ENCODE peak calls at places on chromosomes 16 and 17, in seven cellular contexts. P is astrocyte, K is neural progenitor cell, J is H1, Q is hepatocyte, G is fibroblast of lung, S is endothelial cell of umbilical vein. U is an unnamed sample.
A peak's percentile ranks its signal among the peaks of the same experiment; 100 is the strongest.

GRCh38 chr17:44547625-44548297 is 9.5 kb upstream of the FZD2 start:
- DNase-seq in P (no peak), K (peak; percentile 72), J (no peak), Q (peak; percentile 68), G (peak; percentile 43), S (no peak), U (no peak)

GRCh38 chr17:75033346-75034235 is 13.2 kb downstream of the ATP5PD start:
- DNase-seq in P (peak; percentile 78), K (peak; percentile 95), J (peak; percentile 100), Q (peak; percentile 97), G (peak; percentile 90), S (peak; percentile 93), U (no peak)

GRCh38 chr16:890217-890616 is 80.6 kb downstream of the LMF1 start:
- DNase-seq in P (no peak), K (no peak), J (no peak), Q (no peak), G (no peak), S (no peak), U (no peak)

GRCh38 chr17:57599271-57600045 is 145.6 kb downstream of the CCDC182 start:
- DNase-seq in P (no peak), K (no peak), J (no peak), Q (no peak), G (no peak), S (no peak), U (no peak)

GRCh38 chr16:79362312-79362970 is 238.1 kb downstream of the MAF start:
- DNase-seq in P (no peak), K (no peak), J (no peak), Q (no peak), G (no peak), S (no peak), U (no peak)

GRCh38 chr17:10737168-10737622 is 7.4 kb upstream of the TMEM220 start:
- DNase-seq in P (peak; percentile 29), K (peak; percentile 70), J (peak; percentile 66), Q (peak; percentile 87), G (peak; percentile 67), S (peak; percentile 45), U (no peak)

GRCh38 chr16:16086653-16087446 is 136.4 kb downstream of the ABCC6 start:
- DNase-seq in P (no peak), K (no peak), J (no peak), Q (no peak), G (no peak), S (no peak), U (no peak)

GRCh38 chr16:67150833-67151396 is at the start of gene B3GNT9:
- DNase-seq in P (peak; percentile 65), K (peak; percentile 86), J (peak; percentile 88), Q (peak; percentile 91), G (peak; percentile 81), S (peak; percentile 58), U (no peak)

GRCh38 chr17:55895112-55895759 is 144.4 kb downstream of the PCTP start:
- DNase-seq in P (no peak), K (no peak), J (no peak), Q (no peak), G (no peak), S (no peak), U (no peak)

GRCh38 chr16:57759131-57759530 is 23.6 kb downstream of the KATNB1 start:
- DNase-seq in P (no peak), K (no peak), J (peak; percentile 46), Q (no peak), G (no peak), S (no peak), U (no peak)

GRCh38 chr17:59330314-59330942 is 1.0 kb upstream of the YPEL2 start:
- DNase-seq in P (no peak), K (peak; percentile 49), J (no peak), Q (peak; percentile 80), G (no peak), S (peak; percentile 92), U (no peak)

GRCh38 chr16:22091721-22092120 is 620 bp upstream of the VWA3A start:
- DNase-seq in P (no peak), K (no peak), J (no peak), Q (no peak), G (no peak), S (no peak), U (no peak)

GRCh38 chr17:64083571-64084085 is 46.3 kb downstream of the ERN1 start:
- DNase-seq in P (no peak), K (no peak), J (no peak), Q (no peak), G (no peak), S (no peak), U (no peak)

GRCh38 chr16:66360624-66361324 is 5.7 kb upstream of the CDH5 start:
- DNase-seq in P (no peak), K (no peak), J (no peak), Q (no peak), G (no peak), S (peak; percentile 82), U (no peak)

GRCh38 chr17:82820278-82821251 is 19.3 kb downstream of the ZNF750 start:
- DNase-seq in P (no peak), K (no peak), J (no peak), Q (no peak), G (no peak), S (no peak), U (no peak)

GRCh38 chr17:39631403-39631802 is 4.7 kb downstream of the PPP1R1B start:
- DNase-seq in P (no peak), K (no peak), J (no peak), Q (no peak), G (no peak), S (no peak), U (no peak)

GRCh38 chr16:27298132-27298531 is 15.6 kb upstream of the IL4R start:
- DNase-seq in P (no peak), K (no peak), J (no peak), Q (no peak), G (no peak), S (no peak), U (no peak)

GRCh38 chr17:77371117-77371887 is 230.5 kb downstream of the SEC14L1 start:
- DNase-seq in P (peak; percentile 77), K (no peak), J (no peak), Q (no peak), G (no peak), S (no peak), U (no peak)

GRCh38 chr16:14418795-14419225 is 211.2 kb downstream of the PARN start:
- DNase-seq in P (no peak), K (no peak), J (no peak), Q (no peak), G (no peak), S (peak; percentile 11), U (no peak)

DNA sequence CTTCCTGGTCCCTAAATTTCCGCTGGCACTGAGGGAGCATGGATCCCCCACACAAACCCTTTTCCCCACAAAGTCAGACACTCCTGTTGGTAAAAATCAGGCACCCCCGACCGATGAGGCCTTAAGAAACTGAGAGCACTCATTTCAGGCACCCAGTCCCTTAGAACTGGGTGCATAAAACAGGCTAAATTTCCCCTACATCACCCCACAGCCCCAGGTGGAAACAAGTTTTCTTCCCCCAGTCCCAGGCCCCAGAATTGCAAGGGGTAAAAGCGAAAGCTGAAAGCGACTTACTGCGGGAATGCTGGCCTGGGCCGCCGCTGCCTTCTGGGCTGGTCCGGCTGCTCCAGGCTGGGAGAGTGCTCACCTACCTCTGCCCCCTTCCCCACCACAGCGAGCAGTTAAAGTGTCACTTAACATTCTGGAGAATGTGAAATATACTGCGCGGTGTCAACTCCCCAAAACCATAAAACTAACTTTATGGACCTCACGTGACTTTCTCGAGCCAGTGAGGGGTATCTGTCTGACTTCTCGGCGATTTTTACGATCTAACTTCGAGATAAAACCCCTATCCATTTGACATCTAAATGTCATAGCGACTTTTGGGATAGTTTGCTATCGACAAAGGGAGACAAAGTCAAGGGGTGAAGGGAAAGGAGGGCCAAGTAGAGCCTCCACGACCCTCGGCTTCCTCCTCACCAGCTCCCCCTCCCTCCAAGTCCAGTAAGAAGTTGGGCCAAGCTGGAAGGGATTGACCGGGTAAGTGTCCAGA is at the start of gene HOXB3:
- DNase-seq in P (no peak), K (no peak), J (no peak), Q (no peak), G (peak; percentile 80), S (no peak), U (no peak)
- TF ChIP-seq EZH2 in P (no peak), K (peak; percentile 82), J (peak; percentile 94), Q (peak; percentile 41), G (no peak), S (no peak), U (no peak)

DNA sequence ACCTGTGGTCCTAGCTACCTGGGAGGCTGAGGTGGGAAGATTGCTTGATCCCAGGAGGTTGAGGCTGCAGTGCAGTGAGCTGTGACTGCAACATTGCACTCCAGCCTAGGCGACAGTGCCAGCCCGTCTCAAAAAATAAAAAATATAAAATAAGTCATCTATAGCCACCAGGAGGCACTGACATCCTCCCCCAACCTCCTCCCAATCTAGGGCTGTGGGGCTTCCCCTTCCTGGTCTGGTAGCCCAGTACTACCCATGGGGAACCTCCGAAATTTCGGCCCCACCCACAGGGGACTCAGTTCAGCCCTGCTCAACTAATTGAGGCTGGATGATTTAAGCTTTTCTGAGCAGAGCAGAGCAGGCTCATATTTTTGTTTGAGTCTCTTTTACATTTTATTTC is 3.2 kb downstream of the ZSCAN10 start:
- DNase-seq in P (no peak), K (no peak), J (no peak), Q (no peak), G (no peak), S (no peak), U (no peak)
- TF ChIP-seq CTCF in P (no peak), K (no peak), J (peak; percentile 26), Q (no peak), G (peak; percentile 11), S (peak; percentile 7), U (peak; percentile 38)

GRCh38 chr16:48592839-48593429 is 17.0 kb downstream of the N4BP1 start:
- DNase-seq in P (no peak), K (peak; percentile 23), J (no peak), Q (no peak), G (no peak), S (no peak), U (no peak)
- H3K9me3 ChIP-seq in P (peaks cover 13% of the 10 kb centered on the region), K (peaks cover 39% of the 10 kb centered on the region), J (peaks cover 35% of the 10 kb centered on the region), Q (peaks cover 29% of the 10 kb centered on the region), G (no peaks in the 10 kb centered on the region), S (no peaks in the 10 kb centered on the region), U (peaks cover 10% of the 10 kb centered on the region)

DNA sequence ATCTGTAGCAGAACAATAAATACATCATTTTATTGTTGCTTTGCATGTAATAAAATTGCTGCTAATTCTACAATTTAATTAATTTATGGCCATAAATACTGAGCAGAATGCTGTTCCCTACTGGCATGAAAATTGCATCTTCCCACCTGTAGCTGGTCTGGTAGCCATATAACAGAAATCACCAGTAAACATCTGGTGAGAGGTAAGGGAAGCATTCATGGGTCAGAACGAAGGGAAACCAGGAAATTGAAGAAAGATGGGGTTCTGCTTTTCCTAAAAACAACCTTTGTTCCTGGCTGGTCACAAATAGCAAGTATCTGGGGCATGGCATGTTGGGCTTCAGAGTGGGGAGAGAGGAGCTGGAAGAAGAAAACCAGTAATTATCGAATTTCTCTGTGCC is 128.4 kb downstream of the CDH11 start:
- DNase-seq in P (no peak), K (no peak), J (no peak), Q (no peak), G (no peak), S (no peak), U (no peak)
- TF ChIP-seq EZH2 in P (no peak), K (no peak), J (no peak), Q (no peak), G (no peak), S (no peak), U (no peak)

GRCh38 chr16:72066747-72067146 is 3.7 kb downstream of the HPR start:
- DNase-seq in P (peak; percentile 5), K (peak; percentile 56), J (no peak), Q (peak; percentile 54), G (peak; percentile 75), S (peak; percentile 39), U (no peak)
- TF ChIP-seq CTCF in P (peak; percentile 40), K (peak; percentile 63), J (peak; percentile 61), Q (peak; percentile 68), G (peak; percentile 54), S (peak; percentile 36), U (no peak)

GRCh38 chr16:31893824-31894223 is 20.2 kb downstream of the ZNF267 start:
- DNase-seq in P (no peak), K (no peak), J (no peak), Q (no peak), G (no peak), S (no peak), U (no peak)
- H3K9me3 ChIP-seq in P (no peaks in the 10 kb centered on the region), K (peaks cover 36% of the 10 kb centered on the region), J (peaks cover 23% of the 10 kb centered on the region), Q (peaks cover 40% of the 10 kb centered on the region), G (no peaks in the 10 kb centered on the region), S (peaks cover 5% of the 10 kb centered on the region), U (peaks cover 11% of the 10 kb centered on the region)

U was measured in keratinocyte.